ENCODE peak calls at places on chromosomes 6 and 20, in five cellular contexts. One of them, this sample, is unnamed.

GRCh38 chr6:84687487-84687886 is 76.9 kb downstream of the TBX18 start:
- DNase-seq in left ventricle myocardium inferior: no peak
- DNase-seq in colonic mucosa: no peak
- DNase-seq in OCI-LY7: no peak
- DNase-seq in transverse colon: no peak
- DNase-seq in this sample: peak; percentile 7

GRCh38 chr6:142879076-142879475 is 65.9 kb downstream of the HIVEP2 start:
- DNase-seq in left ventricle myocardium inferior: no peak
- DNase-seq in colonic mucosa: no peak
- DNase-seq in OCI-LY7: no peak
- DNase-seq in transverse colon: no peak
- DNase-seq in this sample: no peak

GRCh38 chr6:132813173-132813856 is 1.1 kb upstream of the RPS12 start:
- DNase-seq in left ventricle myocardium inferior: peak; percentile 20
- DNase-seq in colonic mucosa: peak; percentile 49
- DNase-seq in OCI-LY7: peak; percentile 65
- DNase-seq in transverse colon: peak; percentile 49
- DNase-seq in this sample: peak; percentile 53

GRCh38 chr20:52493177-52493711 is 301.7 kb upstream of the ZFP64 start:
- DNase-seq in left ventricle myocardium inferior: no peak
- DNase-seq in colonic mucosa: no peak
- DNase-seq in OCI-LY7: no peak
- DNase-seq in transverse colon: no peak
- DNase-seq in this sample: peak; percentile 64

GRCh38 chr6:118504611-118505010 is 43.5 kb upstream of the PLN start:
- DNase-seq in left ventricle myocardium inferior: no peak
- DNase-seq in colonic mucosa: no peak
- DNase-seq in OCI-LY7: no peak
- DNase-seq in transverse colon: no peak
- DNase-seq in this sample: no peak

GRCh38 chr6:54135665-54136370 is 24.6 kb downstream of the MLIP start:
- DNase-seq in left ventricle myocardium inferior: no peak
- DNase-seq in colonic mucosa: no peak
- DNase-seq in OCI-LY7: no peak
- DNase-seq in transverse colon: no peak
- DNase-seq in this sample: peak; percentile 57

GRCh38 chr20:58447733-58448391 is 58.8 kb downstream of the VAPB start:
- DNase-seq in left ventricle myocardium inferior: no peak
- DNase-seq in colonic mucosa: peak; percentile 53
- DNase-seq in OCI-LY7: peak; percentile 61
- DNase-seq in transverse colon: peak; percentile 55
- DNase-seq in this sample: peak; percentile 51

GRCh38 chr20:11350126-11351005 is 567.3 kb upstream of the BTBD3 start:
- DNase-seq in left ventricle myocardium inferior: no peak
- DNase-seq in colonic mucosa: peak; percentile 23
- DNase-seq in OCI-LY7: no peak
- DNase-seq in transverse colon: no peak
- DNase-seq in this sample: peak; percentile 100

GRCh38 chr6:106050538-106050937 is 35.6 kb upstream of the PRDM1 start:
- DNase-seq in left ventricle myocardium inferior: no peak
- DNase-seq in colonic mucosa: no peak
- DNase-seq in OCI-LY7: no peak
- DNase-seq in transverse colon: no peak
- DNase-seq in this sample: no peak

GRCh38 chr6:111746983-111747773 is 126.1 kb downstream of the FYN start:
- DNase-seq in left ventricle myocardium inferior: no peak
- DNase-seq in colonic mucosa: no peak
- DNase-seq in OCI-LY7: no peak
- DNase-seq in transverse colon: no peak
- DNase-seq in this sample: no peak

GRCh38 chr20:64165866-64166600 is 1.8 kb downstream of the MYT1 start:
- DNase-seq in left ventricle myocardium inferior: no peak
- DNase-seq in colonic mucosa: no peak
- DNase-seq in OCI-LY7: no peak
- DNase-seq in transverse colon: no peak
- DNase-seq in this sample: no peak

GRCh38 chr6:65229768-65230167 is 477.3 kb downstream of the EYS start:
- DNase-seq in left ventricle myocardium inferior: no peak
- DNase-seq in colonic mucosa: no peak
- DNase-seq in OCI-LY7: no peak
- DNase-seq in transverse colon: no peak
- DNase-seq in this sample: no peak

GRCh38 chr6:6725120-6725833 is 136.8 kb downstream of the LY86 start:
- DNase-seq in left ventricle myocardium inferior: no peak
- DNase-seq in colonic mucosa: no peak
- DNase-seq in OCI-LY7: no peak
- DNase-seq in transverse colon: no peak
- DNase-seq in this sample: no peak

GRCh38 chr6:28587011-28587745 is 61.5 kb downstream of the GPX5 start:
- DNase-seq in left ventricle myocardium inferior: peak; percentile 36
- DNase-seq in colonic mucosa: peak; percentile 84
- DNase-seq in OCI-LY7: no peak
- DNase-seq in transverse colon: peak; percentile 80
- DNase-seq in this sample: peak; percentile 72

GRCh38 chr6:28587746-28588075 is 62.0 kb downstream of the GPX5 start:
- DNase-seq in left ventricle myocardium inferior: no peak
- DNase-seq in colonic mucosa: no peak
- DNase-seq in OCI-LY7: no peak
- DNase-seq in transverse colon: no peak
- DNase-seq in this sample: no peak

GRCh38 chr6:28586273-28586672 is 60.6 kb downstream of the GPX5 start:
- DNase-seq in left ventricle myocardium inferior: no peak
- DNase-seq in colonic mucosa: no peak
- DNase-seq in OCI-LY7: no peak
- DNase-seq in transverse colon: no peak
- DNase-seq in this sample: peak; percentile 44

GRCh38 chr6:28589952-28590340 is 64.3 kb downstream of the GPX5 start:
- DNase-seq in left ventricle myocardium inferior: no peak
- DNase-seq in colonic mucosa: no peak
- DNase-seq in OCI-LY7: no peak
- DNase-seq in transverse colon: no peak
- DNase-seq in this sample: no peak

GRCh38 chr6:28589234-28589951 is 63.7 kb downstream of the GPX5 start:
- DNase-seq in left ventricle myocardium inferior: no peak
- DNase-seq in colonic mucosa: peak; percentile 73
- DNase-seq in OCI-LY7: peak; percentile 8
- DNase-seq in transverse colon: peak; percentile 32
- DNase-seq in this sample: peak; percentile 93
- H3K4me3 ChIP-seq in left ventricle myocardium inferior: peak overlapping the region; percentile 24
- H3K4me3 ChIP-seq in colonic mucosa: no peak overlapping the region
- H3K4me3 ChIP-seq in OCI-LY7: no peak overlapping the region
- H3K4me3 ChIP-seq in transverse colon: peak overlapping the region; percentile 3
- H3K4me3 ChIP-seq in this sample: no peak overlapping the region

GRCh38 chr6:53009511-53009910 is 14.4 kb upstream of the GSTA4 start:
- DNase-seq in left ventricle myocardium inferior: no peak
- DNase-seq in colonic mucosa: no peak
- DNase-seq in OCI-LY7: no peak
- DNase-seq in transverse colon: no peak
- DNase-seq in this sample: no peak
- H3K36me3 ChIP-seq in left ventricle myocardium inferior: peaks cover 98% of the 10 kb centered on the region
- H3K36me3 ChIP-seq in colonic mucosa: peaks cover 4% of the 10 kb centered on the region
- H3K36me3 ChIP-seq in OCI-LY7: peaks cover 66% of the 10 kb centered on the region
- H3K36me3 ChIP-seq in transverse colon: no peaks in the 10 kb centered on the region
- H3K36me3 ChIP-seq in this sample: peaks cover 9% of the 10 kb centered on the region

GRCh38 chr6:4849214-4849613 is 73.0 kb downstream of the CDYL start:
- DNase-seq in left ventricle myocardium inferior: no peak
- DNase-seq in colonic mucosa: no peak
- DNase-seq in OCI-LY7: no peak
- DNase-seq in transverse colon: no peak
- DNase-seq in this sample: no peak

GRCh38 chr6:4846387-4846786 is 70.2 kb downstream of the CDYL start:
- DNase-seq in left ventricle myocardium inferior: no peak
- DNase-seq in colonic mucosa: no peak
- DNase-seq in OCI-LY7: no peak
- DNase-seq in transverse colon: no peak
- DNase-seq in this sample: no peak

GRCh38 chr6:4840169-4840568 is 64.0 kb downstream of the CDYL start:
- DNase-seq in left ventricle myocardium inferior: no peak
- DNase-seq in colonic mucosa: no peak
- DNase-seq in OCI-LY7: no peak
- DNase-seq in transverse colon: no peak
- DNase-seq in this sample: no peak

GRCh38 chr6:4848382-4849068 is 72.3 kb downstream of the CDYL start:
- DNase-seq in left ventricle myocardium inferior: no peak
- DNase-seq in colonic mucosa: no peak
- DNase-seq in OCI-LY7: peak; percentile 42
- DNase-seq in transverse colon: peak; percentile 16
- DNase-seq in this sample: peak; percentile 16

DNA sequence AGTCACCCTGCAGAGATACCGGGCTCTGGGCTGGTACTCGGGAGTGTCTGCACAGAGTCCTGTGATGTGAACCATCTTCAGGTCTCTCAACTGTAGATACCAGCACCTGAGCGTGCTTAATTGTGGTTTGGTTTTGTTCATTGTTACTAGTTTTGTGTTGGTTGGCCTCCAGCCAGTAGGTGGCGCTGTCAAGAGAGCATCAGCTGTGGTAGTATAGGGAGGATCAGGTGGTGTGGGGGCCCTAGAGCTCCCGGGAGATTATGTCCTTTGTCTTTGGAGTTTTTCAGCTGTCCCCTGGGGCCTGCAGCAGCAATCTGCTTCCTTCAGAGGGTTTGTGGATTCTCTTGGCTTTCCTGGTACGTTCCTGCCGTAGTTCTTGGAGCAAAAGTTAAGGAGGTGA is 67.9 kb downstream of the CDYL start:
- DNase-seq in left ventricle myocardium inferior: no peak
- DNase-seq in colonic mucosa: no peak
- DNase-seq in OCI-LY7: no peak
- DNase-seq in transverse colon: no peak
- DNase-seq in this sample: no peak
- TF ChIP-seq CTCF in left ventricle myocardium inferior: no peak
- TF ChIP-seq CTCF in colonic mucosa: no peak
- TF ChIP-seq CTCF in OCI-LY7: peak; percentile 76
- TF ChIP-seq CTCF in transverse colon: peak; percentile 12
- TF ChIP-seq CTCF in this sample: peak; percentile 43

DNA sequence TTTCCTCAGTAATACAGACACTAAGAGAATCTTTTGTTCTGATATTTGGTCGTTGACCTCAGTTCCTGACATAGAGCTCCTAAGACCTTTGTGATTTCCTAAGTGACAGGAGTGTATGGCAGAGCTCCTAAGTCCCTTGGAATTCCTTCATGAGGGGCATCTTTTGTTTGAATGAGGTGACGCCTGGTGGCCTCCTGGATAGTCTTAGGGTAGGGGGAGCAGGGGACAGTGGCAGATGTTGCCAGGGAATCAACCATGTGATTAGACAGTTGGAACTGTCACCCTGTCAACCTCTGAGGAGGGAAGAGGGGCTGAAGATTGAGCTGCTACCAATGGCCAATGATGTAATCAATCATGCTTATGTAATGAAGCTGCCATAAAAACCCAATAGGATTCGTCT is 67.0 kb downstream of the DST start:
- DNase-seq in left ventricle myocardium inferior: no peak
- DNase-seq in colonic mucosa: no peak
- DNase-seq in OCI-LY7: no peak
- DNase-seq in transverse colon: no peak
- DNase-seq in this sample: no peak
- H3K4me3 ChIP-seq in left ventricle myocardium inferior: no peak overlapping the region
- H3K4me3 ChIP-seq in colonic mucosa: no peak overlapping the region
- H3K4me3 ChIP-seq in OCI-LY7: no peak overlapping the region
- H3K4me3 ChIP-seq in transverse colon: no peak overlapping the region
- H3K4me3 ChIP-seq in this sample: no peak overlapping the region

GRCh38 chr6:37382954-37383353 is 29.2 kb downstream of the RNF8 start:
- DNase-seq in left ventricle myocardium inferior: no peak
- DNase-seq in colonic mucosa: no peak
- DNase-seq in OCI-LY7: no peak
- DNase-seq in transverse colon: no peak
- DNase-seq in this sample: no peak
- H3K36me3 ChIP-seq in left ventricle myocardium inferior: peaks cover 75% of the 10 kb centered on the region
- H3K36me3 ChIP-seq in colonic mucosa: no peaks in the 10 kb centered on the region
- H3K36me3 ChIP-seq in OCI-LY7: peaks cover 52% of the 10 kb centered on the region
- H3K36me3 ChIP-seq in transverse colon: no peaks in the 10 kb centered on the region
- H3K36me3 ChIP-seq in this sample: peaks cover 3% of the 10 kb centered on the region

DNA sequence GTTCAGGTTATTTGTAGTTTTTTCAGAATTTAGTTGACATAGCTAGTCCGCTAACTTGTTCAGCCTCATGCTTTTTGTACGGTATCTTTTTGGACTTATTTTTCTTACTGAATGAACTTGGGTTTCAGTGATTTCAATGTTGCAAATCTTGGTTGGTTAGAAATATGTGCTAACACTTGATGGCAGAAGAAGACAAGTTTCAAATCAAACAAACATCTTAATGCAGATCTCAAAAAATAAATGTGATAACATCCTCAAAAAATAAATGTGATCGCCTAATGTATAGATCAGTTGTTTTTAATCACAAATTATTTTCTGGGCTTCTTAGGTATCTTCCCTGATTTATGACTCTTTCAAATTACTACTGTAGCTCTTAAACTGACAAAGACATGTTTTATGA is 70.6 kb downstream of the AKAP7 start:
- DNase-seq in left ventricle myocardium inferior: no peak
- DNase-seq in colonic mucosa: no peak
- DNase-seq in OCI-LY7: no peak
- DNase-seq in transverse colon: no peak
- DNase-seq in this sample: no peak
- TF ChIP-seq CTCF in left ventricle myocardium inferior: no peak
- TF ChIP-seq CTCF in colonic mucosa: no peak
- TF ChIP-seq CTCF in OCI-LY7: peak; percentile 45
- TF ChIP-seq CTCF in transverse colon: no peak
- TF ChIP-seq CTCF in this sample: no peak

GRCh38 chr20:32563311-32564272 is 21.5 kb downstream of the NOL4L start:
- DNase-seq in left ventricle myocardium inferior: no peak
- DNase-seq in colonic mucosa: no peak
- DNase-seq in OCI-LY7: no peak
- DNase-seq in transverse colon: no peak
- DNase-seq in this sample: no peak
- H3K4me3 ChIP-seq in left ventricle myocardium inferior: no peak overlapping the region
- H3K4me3 ChIP-seq in colonic mucosa: no peak overlapping the region
- H3K4me3 ChIP-seq in OCI-LY7: no peak overlapping the region
- H3K4me3 ChIP-seq in transverse colon: no peak overlapping the region
- H3K4me3 ChIP-seq in this sample: no peak overlapping the region

DNA sequence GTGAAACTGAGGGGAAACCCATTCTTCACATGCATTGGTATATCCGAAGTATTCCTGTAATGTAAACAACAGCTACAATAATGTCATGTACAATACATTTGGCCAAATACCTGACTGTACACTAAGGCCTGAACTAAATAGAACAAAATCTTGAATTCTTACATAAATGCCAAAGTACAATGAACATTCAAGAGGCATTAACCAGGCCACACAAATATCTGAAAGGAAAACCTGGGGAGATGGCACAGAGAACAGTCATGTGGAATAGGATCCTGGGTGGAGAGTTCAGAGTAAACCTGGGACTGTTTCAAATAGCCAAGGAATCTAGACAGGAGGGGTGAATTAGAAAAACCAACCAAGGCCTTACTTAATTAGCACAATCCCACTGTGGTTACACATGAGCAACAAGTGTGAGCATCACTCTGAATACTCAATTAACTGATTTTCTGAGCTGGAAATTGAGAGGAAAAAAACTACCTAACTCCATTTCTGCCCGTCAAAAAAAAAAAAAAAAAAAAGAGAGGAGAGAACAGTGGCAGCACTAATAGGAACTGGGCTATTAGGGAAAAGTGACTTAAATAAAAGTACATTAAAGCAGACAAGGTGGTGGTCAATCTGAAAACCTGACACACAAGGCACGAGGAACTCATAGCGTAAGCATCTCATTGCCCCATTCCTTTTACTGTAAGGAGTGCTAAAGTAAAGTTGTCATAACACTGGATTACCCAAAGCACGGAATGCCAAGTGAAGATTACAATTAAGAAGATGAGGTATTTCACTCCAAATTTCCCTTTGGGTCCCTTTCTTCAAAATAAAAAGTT is 10.9 kb downstream of the SNX5 start:
- DNase-seq in left ventricle myocardium inferior: no peak
- DNase-seq in colonic mucosa: no peak
- DNase-seq in OCI-LY7: no peak
- DNase-seq in transverse colon: no peak
- DNase-seq in this sample: no peak
- H3K36me3 ChIP-seq in left ventricle myocardium inferior: peaks cover 36% of the 10 kb centered on the region
- H3K36me3 ChIP-seq in colonic mucosa: no peaks in the 10 kb centered on the region
- H3K36me3 ChIP-seq in OCI-LY7: peaks cover 99% of the 10 kb centered on the region
- H3K36me3 ChIP-seq in transverse colon: no peaks in the 10 kb centered on the region
- H3K36me3 ChIP-seq in this sample: peaks cover 10% of the 10 kb centered on the region

This sample was measured in bronchial epithelial cell.